ENCODE peak calls at places on chromosomes 1 and 21, in eight cellular contexts. K, U, C, F, T, X, A and H are unnamed samples. For H3K4me1, the result is how much of the 10 kb centered on the place peaks cover.

GRCh38 chr1:43258370-43258769 is 11.4 kb upstream of the TMEM125 start:
- DNase-seq in K (no peak), U (no peak), C (no peak), F (no peak), T (no peak), X (no peak), A (no peak), H (no peak)

GRCh38 chr1:203675596-203676347 is 49.1 kb downstream of the ATP2B4 start:
- DNase-seq in K (no peak), U (no peak), C (no peak), F (no peak), T (no peak), X (peak), A (peak), H (no peak)

GRCh38 chr1:181417915-181418314 is 65.4 kb upstream of the CACNA1E start:
- DNase-seq in K (no peak), U (no peak), C (no peak), F (no peak), T (no peak), X (no peak), A (no peak), H (no peak)

GRCh38 chr1:54609301-54609921 is 13.9 kb downstream of the FAM151A start:
- DNase-seq in K (no peak), U (no peak), C (no peak), F (no peak), T (no peak), X (no peak), A (no peak), H (no peak)

GRCh38 chr1:93317943-93318342 is 27.8 kb upstream of the DR1 start:
- DNase-seq in K (no peak), U (no peak), C (no peak), F (no peak), T (no peak), X (no peak), A (no peak), H (no peak)

GRCh38 chr1:30409476-30410152 is 313.8 kb downstream of the MATN1 start:
- DNase-seq in K (no peak), U (no peak), C (no peak), F (peak), T (no peak), X (peak), A (no peak), H (peak)

GRCh38 chr1:9580942-9581341 is 7.8 kb upstream of the TMEM201 start:
- DNase-seq in K (no peak), U (no peak), C (no peak), F (no peak), T (no peak), X (no peak), A (no peak), H (no peak)

GRCh38 chr1:188782220-188782841 is 1695.3 kb downstream of the BRINP3 start:
- DNase-seq in K (no peak), U (peak), C (peak), F (no peak), T (peak), X (no peak), A (peak), H (no peak)

GRCh38 chr1:244341455-244342450 is 110.0 kb downstream of the ADSS2 start:
- DNase-seq in K (no peak), U (no peak), C (peak), F (no peak), T (no peak), X (no peak), A (peak), H (no peak)

GRCh38 chr1:87820667-87821066 is 492.0 kb downstream of the LMO4 start:
- DNase-seq in K (no peak), U (no peak), C (no peak), F (no peak), T (no peak), X (no peak), A (no peak), H (no peak)

GRCh38 chr1:98119793-98120192 is 199.0 kb upstream of the DPYD start:
- DNase-seq in K (no peak), U (peak), C (no peak), F (peak), T (no peak), X (peak), A (peak), H (no peak)

GRCh38 chr1:207051615-207051943 is 571 bp upstream of the YOD1 start:
- DNase-seq in K (no peak), U (no peak), C (no peak), F (no peak), T (no peak), X (no peak), A (no peak), H (no peak)

GRCh38 chr21:31334648-31335121 is 9.4 kb downstream of the TIAM1 start:
- DNase-seq in K (no peak), U (no peak), C (no peak), F (no peak), T (no peak), X (peak), A (peak), H (no peak)

GRCh38 chr1:64750092-64750491 is 5.2 kb downstream of the RAVER2 start:
- DNase-seq in K (no peak), U (no peak), C (no peak), F (no peak), T (no peak), X (no peak), A (no peak), H (no peak)

DNA sequence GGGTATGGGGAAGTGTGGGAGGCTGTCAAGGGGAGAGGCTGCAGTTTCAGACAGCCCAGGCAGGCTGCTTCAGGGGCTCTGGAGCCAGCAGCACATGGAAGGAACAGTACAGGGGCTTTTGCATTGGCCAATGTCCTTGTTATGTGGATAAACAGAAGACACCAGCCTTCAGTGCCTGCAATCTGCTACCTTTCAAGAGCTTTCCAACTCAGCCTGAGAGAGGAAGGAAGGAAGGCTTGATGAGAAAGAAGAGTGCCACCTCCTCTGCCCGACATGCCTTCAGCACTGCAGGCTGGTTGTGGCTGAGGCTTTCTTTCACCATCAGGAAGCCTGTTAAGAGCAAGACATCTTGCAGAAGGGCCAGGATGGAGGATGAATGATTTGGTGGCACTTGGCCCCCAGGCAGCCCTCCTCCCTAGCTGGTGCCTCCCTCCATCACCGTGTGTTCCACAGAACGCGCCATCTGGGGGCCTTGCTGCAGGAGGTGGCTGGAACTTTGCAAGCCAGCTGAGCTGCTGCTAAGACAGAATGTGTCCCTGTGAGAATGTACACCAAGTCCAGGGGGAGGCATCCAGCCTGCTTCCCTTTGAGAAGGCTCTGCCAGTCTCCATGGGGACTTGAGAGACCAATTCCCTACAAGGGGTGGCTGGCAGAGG is 372.4 kb upstream of the PROX1 start:
- DNase-seq in K (no peak), U (no peak), C (no peak), F (no peak), T (no peak), X (no peak), A (no peak), H (no peak)
- H3K4me1 ChIP-seq in K (under half), U (under half), C (under half), F (under half), T (under half), X (under half), A (under half), H (under half)

GRCh38 chr21:40143822-40144525 is 276.7 kb downstream of the PCP4 start:
- DNase-seq in K (no peak), U (peak), C (no peak), F (no peak), T (peak), X (peak), A (peak), H (peak)
- TF ChIP-seq CTCF in K (no peak), U (peak), C (peak), F (peak), T (peak), X (peak), A (peak), H (peak)

DNA sequence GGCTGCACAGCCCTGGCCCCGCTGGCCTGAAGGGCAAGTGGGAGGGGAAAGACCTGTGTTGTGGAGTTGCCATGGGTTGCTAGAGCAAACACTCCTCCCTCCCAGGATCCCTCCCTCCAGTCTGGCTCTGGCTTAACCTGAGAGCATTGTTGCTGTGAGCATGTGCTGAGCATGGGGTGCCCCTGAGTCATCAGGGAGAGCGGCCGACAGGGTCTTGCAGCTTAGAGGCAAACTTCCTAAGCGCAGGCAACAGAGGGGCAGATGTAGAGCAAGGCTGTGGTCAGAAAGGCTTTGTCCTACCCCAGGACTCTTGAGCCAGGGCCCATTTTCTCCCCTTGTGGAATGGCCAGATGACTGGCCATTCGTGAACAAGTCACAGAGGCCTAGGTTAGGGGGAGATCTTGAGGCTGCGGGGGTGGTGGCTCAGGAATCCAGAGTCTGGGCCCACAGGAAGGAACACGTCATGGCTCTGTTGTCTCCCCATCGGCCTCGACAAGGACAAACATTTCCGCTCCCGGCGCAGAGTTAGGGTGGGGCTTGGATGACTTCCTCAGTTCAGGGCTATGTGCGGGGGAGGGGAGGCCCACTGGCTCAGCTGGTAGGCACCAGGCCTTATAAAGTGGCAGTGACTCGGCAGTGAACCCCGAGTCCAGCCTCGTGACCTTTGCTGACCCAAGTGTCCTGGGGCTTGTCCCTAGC is 362 bp upstream of the DYNLT4 start:
- DNase-seq in K (peak), U (peak), C (peak), F (peak), T (peak), X (peak), A (peak), H (peak)
- TF ChIP-seq POLR2A in K (peak), U (peak), C (no peak), F (no peak), T (peak), X (no peak), A (peak), H (peak)

DNA sequence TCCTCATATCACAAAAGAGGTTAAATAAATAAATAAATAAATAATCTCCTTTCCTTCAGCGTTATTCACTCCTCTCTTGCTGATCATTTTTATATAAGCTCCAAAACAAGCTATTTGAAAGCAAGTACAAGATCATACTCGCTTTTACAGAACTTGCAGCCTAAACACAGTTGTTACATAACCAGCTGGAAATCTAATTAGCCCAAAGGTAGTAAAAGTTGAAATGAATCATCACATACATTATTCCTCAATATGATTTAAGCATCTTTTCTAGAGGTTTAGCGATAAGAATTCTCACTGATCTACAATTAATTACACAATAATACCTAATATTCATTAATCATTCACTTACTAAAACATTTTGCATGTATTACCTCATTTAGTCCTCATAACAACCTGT is 160.2 kb downstream of the COP1 start:
- DNase-seq in K (no peak), U (no peak), C (no peak), F (no peak), T (no peak), X (no peak), A (no peak), H (no peak)
- H3K4me1 ChIP-seq in K (under half), U (under half), C (under half), F (under half), T (under half), X (under half), A (under half), H (under half)

DNA sequence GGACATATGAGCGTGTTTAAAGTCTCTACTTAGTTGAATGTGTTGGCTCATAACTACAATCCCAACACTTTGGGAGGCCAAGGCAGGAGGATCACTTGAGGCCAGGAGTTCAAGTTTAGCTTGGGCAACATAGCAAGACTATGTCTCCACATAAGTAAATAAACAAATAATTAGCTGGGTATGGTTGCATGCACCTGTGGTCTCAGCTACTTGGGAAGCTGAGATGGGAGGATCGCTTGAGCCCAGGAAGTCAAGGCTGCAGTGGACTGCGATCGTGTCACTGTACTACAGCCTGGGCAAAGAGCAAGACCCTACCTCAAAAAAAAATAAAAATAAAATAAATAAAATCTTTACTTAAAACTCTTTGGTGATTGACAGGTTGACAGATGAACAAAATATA is 13.0 kb upstream of the PDIK1L start:
- DNase-seq in K (no peak), U (no peak), C (no peak), F (no peak), T (no peak), X (no peak), A (no peak), H (no peak)
- TF ChIP-seq CTCF in K (no peak), U (no peak), C (no peak), F (no peak), T (no peak), X (no peak), A (no peak), H (no peak)

GRCh38 chr1:234674218-234674815 is 64.3 kb upstream of the IRF2BP2 start:
- DNase-seq in K (no peak), U (no peak), C (no peak), F (no peak), T (no peak), X (no peak), A (no peak), H (no peak)

GRCh38 chr1:234670936-234671628 is 61.1 kb upstream of the IRF2BP2 start:
- DNase-seq in K (no peak), U (no peak), C (no peak), F (no peak), T (no peak), X (no peak), A (no peak), H (no peak)

GRCh38 chr1:234675561-234675960 is 65.6 kb upstream of the IRF2BP2 start:
- DNase-seq in K (no peak), U (no peak), C (no peak), F (no peak), T (no peak), X (no peak), A (no peak), H (no peak)

GRCh38 chr1:234675006-234675405 is 65.0 kb upstream of the IRF2BP2 start:
- DNase-seq in K (no peak), U (no peak), C (no peak), F (no peak), T (no peak), X (no peak), A (no peak), H (no peak)

GRCh38 chr1:234672349-234673135 is 62.6 kb upstream of the IRF2BP2 start:
- DNase-seq in K (no peak), U (no peak), C (no peak), F (no peak), T (no peak), X (no peak), A (no peak), H (no peak)
- TF ChIP-seq POLR2A in K (no peak), U (no peak), C (no peak), F (no peak), T (no peak), X (no peak), A (no peak), H (no peak)